ENCODE peak calls at places on chromosomes 2 and 18, in eight cellular contexts. O is cerebellum, U is right atrium auricular region, D is neural crest cell, N is aorta, G is T-helper 1 cell, L is RWPE1, M is K562. C is an unnamed sample.

GRCh38 chr2:46377666-46378560 is 80.7 kb downstream of the EPAS1 start:
- DNase-seq in O (no peak), L (no peak), M (no peak), N (no peak), D (no peak), G (no peak), U (no peak), C (no peak)

GRCh38 chr18:49691177-49691608 is 122.1 kb downstream of the ACAA2 start:
- DNase-seq in N (peak), G (no peak), M (no peak), U (no peak), D (no peak), O (no peak), L (peak), C (no peak)

GRCh38 chr18:55739488-55739887 is 151.5 kb upstream of the TCF4 start:
- DNase-seq in D (no peak), L (no peak), N (no peak), M (no peak), G (no peak), O (no peak), U (no peak), C (no peak)

GRCh38 chr2:119066272-119066804 is 92.2 kb downstream of the C1QL2 start:
- DNase-seq in G (no peak), M (no peak), D (no peak), L (peak), U (no peak), N (no peak), O (no peak), C (no peak)

GRCh38 chr2:236988690-236989639 is 96.7 kb upstream of the COPS8 start:
- DNase-seq in U (peak), N (peak), M (no peak), G (no peak), O (no peak), D (peak), L (no peak), C (no peak)

GRCh38 chr2:159094173-159094737 is 125.8 kb downstream of the TANC1 start:
- DNase-seq in N (peak), G (no peak), D (no peak), U (peak), O (peak), M (no peak), L (no peak), C (no peak)

GRCh38 chr18:49460958-49461601 is 635 bp upstream of the DYM start:
- DNase-seq in U (no peak), O (no peak), N (no peak), M (no peak), D (no peak), G (peak), L (no peak), C (no peak)

GRCh38 chr2:96345403-96345802 is 9.8 kb downstream of the NCAPH start:
- DNase-seq in L (no peak), M (no peak), N (no peak), G (no peak), D (no peak), O (no peak), U (no peak), C (no peak)

GRCh38 chr18:46428368-46428767 is 228.7 kb downstream of the LOXHD1 start:
- DNase-seq in M (no peak), G (no peak), N (no peak), D (no peak), L (no peak), U (peak), O (no peak), C (no peak)

GRCh38 chr18:76756491-76757288 is 65.7 kb upstream of the ZNF236 start:
- DNase-seq in D (no peak), M (no peak), O (no peak), L (no peak), U (no peak), N (no peak), G (no peak), C (no peak)

GRCh38 chr2:218291318-218291933 is 877 bp downstream of the TMBIM1 start:
- DNase-seq in D (no peak), U (no peak), G (no peak), L (no peak), M (no peak), N (peak), O (no peak), C (no peak)

GRCh38 chr2:192357216-192357615 is 162.5 kb upstream of the TMEFF2 start:
- DNase-seq in O (no peak), D (no peak), M (no peak), N (no peak), L (no peak), G (no peak), U (no peak), C (no peak)

GRCh38 chr2:101883860-101884259 is 107.9 kb upstream of the IL1R2 start:
- DNase-seq in M (peak), L (peak), D (no peak), N (no peak), G (no peak), U (no peak), O (no peak), C (no peak)

GRCh38 chr18:36828630-36829361 is at the start of the genes KIAA1328 and TPGS2:
- DNase-seq in M (peak), U (peak), L (peak), D (peak), G (peak), O (peak), N (peak), C (peak)

GRCh38 chr18:31591113-31591512 is 564 bp upstream of the TTR start:
- DNase-seq in M (no peak), N (no peak), L (no peak), O (no peak), D (no peak), G (no peak), U (no peak), C (no peak)

GRCh38 chr2:118722976-118723375 is 124.5 kb downstream of the EN1 start:
- DNase-seq in G (no peak), O (no peak), L (no peak), M (no peak), D (no peak), N (no peak), U (no peak), C (no peak)

GRCh38 chr2:74828534-74828933 is 5.4 kb upstream of the HK2 start:
- DNase-seq in L (no peak), N (no peak), M (no peak), O (no peak), U (no peak), G (no peak), D (no peak), C (no peak)

GRCh38 chr2:230899287-230899686 is 25.8 kb downstream of the GPR55 start:
- DNase-seq in D (no peak), U (no peak), L (no peak), N (no peak), O (peak), M (no peak), G (no peak), C (no peak)

GRCh38 chr18:67710639-67711038 is 194.1 kb upstream of the DSEL start:
- DNase-seq in O (no peak), M (no peak), U (no peak), L (no peak), G (no peak), D (no peak), N (no peak), C (no peak)

GRCh38 chr2:238104521-238105311 is 4.6 kb downstream of the ESPNL start:
- DNase-seq in D (no peak), G (no peak), N (peak), O (no peak), U (no peak), L (no peak), M (no peak), C (peak)

GRCh38 chr18:33817096-33817495 is 239.1 kb downstream of the ASXL3 start:
- DNase-seq in O (no peak), M (no peak), N (no peak), L (no peak), G (no peak), U (no peak), D (no peak), C (no peak)

GRCh38 chr18:48922801-48923730 is 27.7 kb downstream of the SMAD7 start:
- DNase-seq in D (no peak), U (no peak), M (peak), O (no peak), N (peak), L (peak), G (no peak), C (no peak)

GRCh38 chr18:61893304-61893970 is 630 bp upstream of the RNF152 start:
- DNase-seq in N (peak), D (peak), U (no peak), M (peak), O (peak), G (peak), L (peak), C (peak)

C was measured in pancreas.